ENCODE peak calls at places on chromosomes 5 and 9, in five cellular contexts. Y is M059J, M is neural crest cell, B is HuH-7.5, X is posterior cingulate gyrus. S is an unnamed sample.

GRCh38 chr9:104075801-104076753 is 18.0 kb upstream of the SMC2 start:
- DNase-seq in M (no peak), B (no peak), X (no peak), Y (peak), S (no peak)

GRCh38 chr5:149636861-149637246 is 55.6 kb downstream of the ARHGEF37 start:
- DNase-seq in X (peak), M (peak), B (peak), Y (peak), S (no peak)

GRCh38 chr9:85703398-85703797 is 38.4 kb downstream of the AGTPBP1 start:
- DNase-seq in B (no peak), Y (peak), M (no peak), X (no peak), S (no peak)

GRCh38 chr9:20352531-20352930 is 269.8 kb downstream of the MLLT3 start:
- DNase-seq in M (no peak), Y (no peak), B (no peak), X (no peak), S (no peak)

GRCh38 chr9:125748511-125749099 is 1.4 kb downstream of the PBX3 start:
- DNase-seq in M (no peak), X (no peak), Y (peak), B (peak), S (no peak)

GRCh38 chr5:100827481-100827889 is 75.6 kb downstream of the ST8SIA4 start:
- DNase-seq in B (no peak), X (no peak), Y (no peak), M (no peak), S (no peak)

GRCh38 chr5:150458819-150459557 is 9.4 kb upstream of the RPS14 start:
- DNase-seq in B (peak), X (peak), Y (peak), M (peak), S (peak)

GRCh38 chr9:77092536-77092935 is 73.1 kb downstream of the FOXB2 start:
- DNase-seq in M (no peak), Y (peak), X (no peak), B (no peak), S (no peak)

GRCh38 chr5:127942246-127943060 is 141.1 kb upstream of the SLC12A2 start:
- DNase-seq in B (no peak), Y (peak), X (no peak), M (no peak), S (no peak)

GRCh38 chr9:118230319-118230718 is 526.1 kb downstream of the TLR4 start:
- DNase-seq in B (no peak), X (no peak), Y (peak), M (no peak), S (no peak)

GRCh38 chr9:78383130-78383529 is 86.2 kb downstream of the PSAT1 start:
- DNase-seq in X (no peak), B (no peak), M (no peak), Y (peak), S (no peak)

GRCh38 chr5:179134511-179134910 is 74.3 kb downstream of the ZNF354C start:
- DNase-seq in Y (no peak), B (no peak), X (peak), M (no peak), S (no peak)

GRCh38 chr5:126965061-126965475 is 65.3 kb downstream of the MARCHF3 start:
- DNase-seq in X (no peak), M (no peak), Y (peak), B (no peak), S (no peak)

GRCh38 chr9:83596899-83597504 is 25.9 kb upstream of the IDNK start:
- DNase-seq in Y (peak), B (peak), X (peak), M (peak), S (no peak)

GRCh38 chr5:112353678-112354077 is 65.4 kb downstream of the EPB41L4A start:
- DNase-seq in B (no peak), X (no peak), M (no peak), Y (no peak), S (no peak)

GRCh38 chr9:77789891-77790290 is 141.8 kb upstream of the GNA14 start:
- DNase-seq in Y (no peak), B (no peak), M (no peak), X (no peak), S (no peak)

GRCh38 chr5:75524071-75524470 is 12.4 kb downstream of the POLK start:
- DNase-seq in Y (no peak), B (no peak), X (no peak), M (no peak), S (no peak)

GRCh38 chr9:128420060-128420650 is 502 bp upstream of the CERCAM start:
- DNase-seq in M (peak), Y (peak), X (peak), B (peak), S (peak)

GRCh38 chr9:136962701-136963248 is 10.7 kb downstream of the LCN12 start:
- DNase-seq in X (no peak), M (no peak), Y (no peak), B (no peak), S (no peak)

GRCh38 chr9:128104171-128104618 is 23.3 kb downstream of the PTGES2 start:
- DNase-seq in Y (no peak), X (peak), B (peak), M (no peak), S (no peak)

GRCh38 chr9:22342489-22343217 is 104.0 kb upstream of the DMRTA1 start:
- DNase-seq in B (peak), M (no peak), Y (peak), X (no peak), S (no peak)

GRCh38 chr5:29218138-29218537 is 1975.3 kb upstream of the CDH6 start:
- DNase-seq in X (no peak), Y (no peak), B (no peak), M (no peak), S (no peak)

GRCh38 chr5:6675784-6676499 is 37.3 kb upstream of the TENT4A start:
- DNase-seq in B (no peak), M (no peak), X (no peak), Y (peak), S (no peak)

GRCh38 chr9:95515272-95516113 is 1.3 kb downstream of the PTCH1 start:
- DNase-seq in B (peak), X (peak), M (peak), Y (peak), S (no peak)

GRCh38 chr5:176387384-176387925 is 943 bp downstream of the NOP16 start:
- DNase-seq in B (no peak), M (no peak), X (peak), Y (no peak), S (no peak)

S was measured in osteocyte.